ENCODE peak calls at places on chromosomes 6 and 20, in ten cellular contexts. One of them, this sample, is unnamed.

GRCh38 chr20:43658068-43658722 is 8.7 kb upstream of the MYBL2 start:
- DNase-seq in iris pigment epithelial cell: no peak
- DNase-seq in ACHN: peak; percentile 54
- DNase-seq in H54: peak; percentile 48
- DNase-seq in stimulated activated CD8-positive, alpha-beta memory T cell treated with anti-CD3 and anti-CD28 coated beads, Interleukin-15, amount 100 ng/mL, for 24 hours: no peak
- DNase-seq in effector CD4-positive, alpha-beta T cell: no peak
- DNase-seq in stimulated activated CD4-positive, alpha-beta T cell treated with anti-CD3 and anti-CD28 coated beads, Interleukin-12 subunit alpha, Interleukin-12 subunit beta, amount 100 ng/mL, for 48 hours: peak; percentile 52
- DNase-seq in activated CD4-positive, alpha-beta T cell treated with anti-CD3 and anti-CD28 coated beads for 36 hours: peak; percentile 84
- DNase-seq in AG08396: no peak
- DNase-seq in CD4-positive, alpha-beta T cell: no peak
- DNase-seq in this sample: no peak

GRCh38 chr20:8583209-8584106 is 451.4 kb downstream of the PLCB1 start:
- DNase-seq in stimulated activated CD4-positive, alpha-beta T cell treated with anti-CD3 and anti-CD28 coated beads, Interleukin-12 subunit alpha, Interleukin-12 subunit beta, amount 100 ng/mL, for 48 hours: no peak
- DNase-seq in AG08396: no peak
- DNase-seq in iris pigment epithelial cell: peak; percentile 81
- DNase-seq in activated CD4-positive, alpha-beta T cell treated with anti-CD3 and anti-CD28 coated beads for 36 hours: no peak
- DNase-seq in CD4-positive, alpha-beta T cell: no peak
- DNase-seq in ACHN: peak; percentile 19
- DNase-seq in effector CD4-positive, alpha-beta T cell: no peak
- DNase-seq in H54: no peak
- DNase-seq in stimulated activated CD8-positive, alpha-beta memory T cell treated with anti-CD3 and anti-CD28 coated beads, Interleukin-15, amount 100 ng/mL, for 24 hours: no peak
- DNase-seq in this sample: no peak

GRCh38 chr6:138659998-138660397 is 113.6 kb upstream of the CCDC28A start:
- DNase-seq in ACHN: no peak
- DNase-seq in CD4-positive, alpha-beta T cell: no peak
- DNase-seq in effector CD4-positive, alpha-beta T cell: no peak
- DNase-seq in stimulated activated CD4-positive, alpha-beta T cell treated with anti-CD3 and anti-CD28 coated beads, Interleukin-12 subunit alpha, Interleukin-12 subunit beta, amount 100 ng/mL, for 48 hours: no peak
- DNase-seq in H54: no peak
- DNase-seq in AG08396: no peak
- DNase-seq in iris pigment epithelial cell: no peak
- DNase-seq in activated CD4-positive, alpha-beta T cell treated with anti-CD3 and anti-CD28 coated beads for 36 hours: no peak
- DNase-seq in stimulated activated CD8-positive, alpha-beta memory T cell treated with anti-CD3 and anti-CD28 coated beads, Interleukin-15, amount 100 ng/mL, for 24 hours: no peak
- DNase-seq in this sample: no peak

GRCh38 chr6:41578714-41579610 is 32.8 kb downstream of the FOXP4 start:
- DNase-seq in activated CD4-positive, alpha-beta T cell treated with anti-CD3 and anti-CD28 coated beads for 36 hours: no peak
- DNase-seq in iris pigment epithelial cell: peak; percentile 9
- DNase-seq in stimulated activated CD8-positive, alpha-beta memory T cell treated with anti-CD3 and anti-CD28 coated beads, Interleukin-15, amount 100 ng/mL, for 24 hours: no peak
- DNase-seq in effector CD4-positive, alpha-beta T cell: no peak
- DNase-seq in H54: no peak
- DNase-seq in CD4-positive, alpha-beta T cell: no peak
- DNase-seq in stimulated activated CD4-positive, alpha-beta T cell treated with anti-CD3 and anti-CD28 coated beads, Interleukin-12 subunit alpha, Interleukin-12 subunit beta, amount 100 ng/mL, for 48 hours: no peak
- DNase-seq in AG08396: peak; percentile 56
- DNase-seq in ACHN: no peak
- DNase-seq in this sample: no peak

GRCh38 chr20:19348582-19348981 is 136.1 kb downstream of the SLC24A3 start:
- DNase-seq in CD4-positive, alpha-beta T cell: no peak
- DNase-seq in stimulated activated CD8-positive, alpha-beta memory T cell treated with anti-CD3 and anti-CD28 coated beads, Interleukin-15, amount 100 ng/mL, for 24 hours: no peak
- DNase-seq in ACHN: no peak
- DNase-seq in iris pigment epithelial cell: no peak
- DNase-seq in AG08396: no peak
- DNase-seq in stimulated activated CD4-positive, alpha-beta T cell treated with anti-CD3 and anti-CD28 coated beads, Interleukin-12 subunit alpha, Interleukin-12 subunit beta, amount 100 ng/mL, for 48 hours: no peak
- DNase-seq in activated CD4-positive, alpha-beta T cell treated with anti-CD3 and anti-CD28 coated beads for 36 hours: no peak
- DNase-seq in H54: no peak
- DNase-seq in effector CD4-positive, alpha-beta T cell: no peak
- DNase-seq in this sample: no peak

GRCh38 chr6:119207973-119208725 is 129.7 kb upstream of the FAM184A start:
- DNase-seq in stimulated activated CD8-positive, alpha-beta memory T cell treated with anti-CD3 and anti-CD28 coated beads, Interleukin-15, amount 100 ng/mL, for 24 hours: no peak
- DNase-seq in CD4-positive, alpha-beta T cell: no peak
- DNase-seq in effector CD4-positive, alpha-beta T cell: no peak
- DNase-seq in H54: no peak
- DNase-seq in iris pigment epithelial cell: peak; percentile 53
- DNase-seq in stimulated activated CD4-positive, alpha-beta T cell treated with anti-CD3 and anti-CD28 coated beads, Interleukin-12 subunit alpha, Interleukin-12 subunit beta, amount 100 ng/mL, for 48 hours: no peak
- DNase-seq in ACHN: no peak
- DNase-seq in activated CD4-positive, alpha-beta T cell treated with anti-CD3 and anti-CD28 coated beads for 36 hours: no peak
- DNase-seq in AG08396: no peak
- DNase-seq in this sample: no peak

GRCh38 chr6:163329991-163330390 is 84.5 kb upstream of the QKI start:
- DNase-seq in activated CD4-positive, alpha-beta T cell treated with anti-CD3 and anti-CD28 coated beads for 36 hours: no peak
- DNase-seq in effector CD4-positive, alpha-beta T cell: no peak
- DNase-seq in iris pigment epithelial cell: no peak
- DNase-seq in CD4-positive, alpha-beta T cell: no peak
- DNase-seq in ACHN: no peak
- DNase-seq in stimulated activated CD8-positive, alpha-beta memory T cell treated with anti-CD3 and anti-CD28 coated beads, Interleukin-15, amount 100 ng/mL, for 24 hours: no peak
- DNase-seq in stimulated activated CD4-positive, alpha-beta T cell treated with anti-CD3 and anti-CD28 coated beads, Interleukin-12 subunit alpha, Interleukin-12 subunit beta, amount 100 ng/mL, for 48 hours: no peak
- DNase-seq in AG08396: no peak
- DNase-seq in H54: no peak
- DNase-seq in this sample: no peak

GRCh38 chr6:44264154-44265002 is 973 bp downstream of the NFKBIE start:
- DNase-seq in H54: no peak
- DNase-seq in stimulated activated CD4-positive, alpha-beta T cell treated with anti-CD3 and anti-CD28 coated beads, Interleukin-12 subunit alpha, Interleukin-12 subunit beta, amount 100 ng/mL, for 48 hours: no peak
- DNase-seq in activated CD4-positive, alpha-beta T cell treated with anti-CD3 and anti-CD28 coated beads for 36 hours: peak; percentile 67
- DNase-seq in stimulated activated CD8-positive, alpha-beta memory T cell treated with anti-CD3 and anti-CD28 coated beads, Interleukin-15, amount 100 ng/mL, for 24 hours: no peak
- DNase-seq in iris pigment epithelial cell: peak; percentile 32
- DNase-seq in effector CD4-positive, alpha-beta T cell: peak; percentile 33
- DNase-seq in ACHN: no peak
- DNase-seq in CD4-positive, alpha-beta T cell: no peak
- DNase-seq in AG08396: no peak
- DNase-seq in this sample: no peak

GRCh38 chr6:135592276-135592675 is 94.7 kb upstream of the AHI1 start:
- DNase-seq in stimulated activated CD4-positive, alpha-beta T cell treated with anti-CD3 and anti-CD28 coated beads, Interleukin-12 subunit alpha, Interleukin-12 subunit beta, amount 100 ng/mL, for 48 hours: no peak
- DNase-seq in effector CD4-positive, alpha-beta T cell: no peak
- DNase-seq in ACHN: no peak
- DNase-seq in stimulated activated CD8-positive, alpha-beta memory T cell treated with anti-CD3 and anti-CD28 coated beads, Interleukin-15, amount 100 ng/mL, for 24 hours: no peak
- DNase-seq in CD4-positive, alpha-beta T cell: no peak
- DNase-seq in H54: no peak
- DNase-seq in activated CD4-positive, alpha-beta T cell treated with anti-CD3 and anti-CD28 coated beads for 36 hours: no peak
- DNase-seq in AG08396: no peak
- DNase-seq in iris pigment epithelial cell: no peak
- DNase-seq in this sample: no peak

This sample was measured in Jurkat, Clone E6-1.